ENCODE peak calls at places on chromosomes 13 and 19, in five cellular contexts. One of them, this sample, is unnamed.

GRCh38 chr13:107124129-107124718 is 556.3 kb upstream of the ARGLU1 start:
- DNase-seq in fibroblast of mammary gland: peak; percentile 4
- DNase-seq in cardiac fibroblast: peak; percentile 10
- DNase-seq in K562: no peak
- DNase-seq in cardiac muscle cell: peak; percentile 38
- DNase-seq in this sample: no peak

GRCh38 chr13:32125221-32125621 is 93.6 kb downstream of the FRY start:
- DNase-seq in fibroblast of mammary gland: peak; percentile 67
- DNase-seq in cardiac fibroblast: peak; percentile 68
- DNase-seq in K562: no peak
- DNase-seq in cardiac muscle cell: no peak
- DNase-seq in this sample: no peak

GRCh38 chr13:31908696-31909386 is 122.7 kb upstream of the FRY start:
- DNase-seq in fibroblast of mammary gland: no peak
- DNase-seq in cardiac fibroblast: no peak
- DNase-seq in K562: no peak
- DNase-seq in cardiac muscle cell: no peak
- DNase-seq in this sample: no peak

GRCh38 chr19:53595510-53595867 is 36.3 kb upstream of the DPRX start:
- DNase-seq in fibroblast of mammary gland: no peak
- DNase-seq in cardiac fibroblast: no peak
- DNase-seq in K562: no peak
- DNase-seq in cardiac muscle cell: no peak
- DNase-seq in this sample: no peak

GRCh38 chr19:2164020-2164988 is 571 bp downstream of the DOT1L start:
- DNase-seq in fibroblast of mammary gland: no peak
- DNase-seq in cardiac fibroblast: no peak
- DNase-seq in K562: no peak
- DNase-seq in cardiac muscle cell: peak; percentile 48
- DNase-seq in this sample: no peak

GRCh38 chr19:35303357-35303915 is 11.5 kb downstream of the MAG start:
- DNase-seq in fibroblast of mammary gland: no peak
- DNase-seq in cardiac fibroblast: no peak
- DNase-seq in K562: no peak
- DNase-seq in cardiac muscle cell: no peak
- DNase-seq in this sample: no peak

GRCh38 chr19:41351339-41352245 is 2.1 kb downstream of the TGFB1 start:
- DNase-seq in fibroblast of mammary gland: peak; percentile 58
- DNase-seq in cardiac fibroblast: peak; percentile 63
- DNase-seq in K562: peak; percentile 83
- DNase-seq in cardiac muscle cell: peak; percentile 48
- DNase-seq in this sample: peak; percentile 92

GRCh38 chr19:48332662-48333466 is 7.5 kb downstream of the EMP3 start:
- DNase-seq in fibroblast of mammary gland: peak; percentile 99
- DNase-seq in cardiac fibroblast: peak; percentile 98
- DNase-seq in K562: peak; percentile 92
- DNase-seq in cardiac muscle cell: peak; percentile 97
- DNase-seq in this sample: peak; percentile 85

GRCh38 chr19:46453661-46454060 is 17.7 kb downstream of the PNMA8A start:
- DNase-seq in fibroblast of mammary gland: no peak
- DNase-seq in cardiac fibroblast: no peak
- DNase-seq in K562: no peak
- DNase-seq in cardiac muscle cell: no peak
- DNase-seq in this sample: no peak

GRCh38 chr13:25372275-25373081 is 704 bp downstream of the ATP8A2 start:
- DNase-seq in fibroblast of mammary gland: no peak
- DNase-seq in cardiac fibroblast: no peak
- DNase-seq in K562: peak; percentile 63
- DNase-seq in cardiac muscle cell: peak; percentile 14
- DNase-seq in this sample: no peak

GRCh38 chr19:8069116-8069973 is 16.8 kb downstream of the CCL25 start:
- DNase-seq in fibroblast of mammary gland: peak; percentile 21
- DNase-seq in cardiac fibroblast: no peak
- DNase-seq in K562: peak; percentile 49
- DNase-seq in cardiac muscle cell: no peak
- DNase-seq in this sample: no peak

GRCh38 chr19:32830231-32831014 is 39.1 kb downstream of the SLC7A9 start:
- DNase-seq in fibroblast of mammary gland: peak; percentile 46
- DNase-seq in cardiac fibroblast: no peak
- DNase-seq in K562: no peak
- DNase-seq in cardiac muscle cell: no peak
- DNase-seq in this sample: no peak

GRCh38 chr13:43546821-43547220 is 240.0 kb downstream of the ENOX1 start:
- DNase-seq in fibroblast of mammary gland: no peak
- DNase-seq in cardiac fibroblast: no peak
- DNase-seq in K562: no peak
- DNase-seq in cardiac muscle cell: no peak
- DNase-seq in this sample: no peak

DNA sequence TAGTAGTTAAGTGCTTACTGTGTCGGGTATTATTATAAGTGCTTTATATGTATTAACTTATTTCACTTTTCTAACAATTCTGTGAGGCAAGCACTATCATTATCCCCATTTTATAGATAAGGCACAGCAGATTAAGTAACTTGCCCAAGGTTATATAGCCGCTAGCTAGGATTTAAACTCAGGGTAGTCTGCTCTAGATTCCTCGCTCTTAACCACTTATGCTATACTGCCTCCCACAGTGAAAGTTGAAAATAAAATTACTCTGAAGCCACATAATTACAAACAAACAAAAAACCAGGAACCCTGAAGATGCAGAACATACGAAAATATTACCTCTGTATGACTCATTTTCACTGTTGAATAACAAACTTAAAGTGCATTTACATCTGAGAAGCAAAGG is 3.9 kb downstream of the TEX30 start:
- DNase-seq in fibroblast of mammary gland: peak; percentile 31
- DNase-seq in cardiac fibroblast: peak; percentile 39
- DNase-seq in K562: no peak
- DNase-seq in cardiac muscle cell: no peak
- DNase-seq in this sample: no peak
- TF ChIP-seq CTCF in fibroblast of mammary gland: peak; percentile 9
- TF ChIP-seq CTCF in cardiac fibroblast: no peak
- TF ChIP-seq CTCF in K562: peak; percentile 2
- TF ChIP-seq CTCF in cardiac muscle cell: no peak
- TF ChIP-seq CTCF in this sample: no peak

GRCh38 chr19:49916839-49917733 is 11.9 kb upstream of the ATF5 start:
- DNase-seq in fibroblast of mammary gland: peak; percentile 19
- DNase-seq in cardiac fibroblast: no peak
- DNase-seq in K562: no peak
- DNase-seq in cardiac muscle cell: no peak
- DNase-seq in this sample: no peak
- TF ChIP-seq CTCF in fibroblast of mammary gland: no peak
- TF ChIP-seq CTCF in cardiac fibroblast: peak; percentile 3
- TF ChIP-seq CTCF in K562: peak; percentile 26
- TF ChIP-seq CTCF in cardiac muscle cell: no peak
- TF ChIP-seq CTCF in this sample: no peak

GRCh38 chr13:23608138-23608537 is 37.9 kb downstream of the TNFRSF19 start:
- DNase-seq in fibroblast of mammary gland: no peak
- DNase-seq in cardiac fibroblast: no peak
- DNase-seq in K562: no peak
- DNase-seq in cardiac muscle cell: no peak
- DNase-seq in this sample: no peak
- TF ChIP-seq CTCF in fibroblast of mammary gland: no peak
- TF ChIP-seq CTCF in cardiac fibroblast: no peak
- TF ChIP-seq CTCF in K562: no peak
- TF ChIP-seq CTCF in cardiac muscle cell: no peak
- TF ChIP-seq CTCF in this sample: no peak

DNA sequence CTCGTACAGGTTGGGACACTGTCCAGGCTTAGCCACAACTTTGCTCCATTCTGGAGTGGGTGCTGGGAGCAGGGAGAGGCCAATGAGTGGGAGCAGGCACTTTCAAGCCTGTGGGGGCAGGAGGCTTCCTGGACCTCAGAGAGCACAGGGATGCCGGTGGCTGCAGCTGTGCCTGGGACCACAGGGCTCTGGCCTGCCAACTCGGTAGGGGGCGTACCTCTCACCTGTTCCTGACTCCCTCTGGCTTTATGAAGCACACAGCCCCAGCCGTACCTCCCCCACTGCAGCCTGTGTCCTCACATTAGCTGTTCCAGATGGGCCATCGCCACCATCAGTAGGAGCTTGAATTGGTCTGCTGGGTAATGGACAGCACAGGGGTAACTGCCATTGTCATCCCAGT is 278.7 kb upstream of the KLHL1 start:
- DNase-seq in fibroblast of mammary gland: no peak
- DNase-seq in cardiac fibroblast: no peak
- DNase-seq in K562: no peak
- DNase-seq in cardiac muscle cell: no peak
- DNase-seq in this sample: no peak
- TF ChIP-seq CTCF in fibroblast of mammary gland: no peak
- TF ChIP-seq CTCF in cardiac fibroblast: no peak
- TF ChIP-seq CTCF in K562: no peak
- TF ChIP-seq CTCF in cardiac muscle cell: no peak
- TF ChIP-seq CTCF in this sample: no peak

GRCh38 chr13:38530492-38530891 is 156.4 kb upstream of the FREM2 start:
- DNase-seq in fibroblast of mammary gland: peak; percentile 25
- DNase-seq in cardiac fibroblast: peak; percentile 31
- DNase-seq in K562: no peak
- DNase-seq in cardiac muscle cell: peak; percentile 29
- DNase-seq in this sample: no peak
- TF ChIP-seq CTCF in fibroblast of mammary gland: peak; percentile 41
- TF ChIP-seq CTCF in cardiac fibroblast: peak; percentile 22
- TF ChIP-seq CTCF in K562: peak; percentile 16
- TF ChIP-seq CTCF in cardiac muscle cell: peak; percentile 40
- TF ChIP-seq CTCF in this sample: no peak

GRCh38 chr19:44308011-44308410 is 3.2 kb upstream of the ZNF235 start:
- DNase-seq in fibroblast of mammary gland: peak; percentile 42
- DNase-seq in cardiac fibroblast: no peak
- DNase-seq in K562: no peak
- DNase-seq in cardiac muscle cell: no peak
- DNase-seq in this sample: no peak
- TF ChIP-seq CTCF in fibroblast of mammary gland: no peak
- TF ChIP-seq CTCF in cardiac fibroblast: no peak
- TF ChIP-seq CTCF in K562: no peak
- TF ChIP-seq CTCF in cardiac muscle cell: no peak
- TF ChIP-seq CTCF in this sample: no peak

DNA sequence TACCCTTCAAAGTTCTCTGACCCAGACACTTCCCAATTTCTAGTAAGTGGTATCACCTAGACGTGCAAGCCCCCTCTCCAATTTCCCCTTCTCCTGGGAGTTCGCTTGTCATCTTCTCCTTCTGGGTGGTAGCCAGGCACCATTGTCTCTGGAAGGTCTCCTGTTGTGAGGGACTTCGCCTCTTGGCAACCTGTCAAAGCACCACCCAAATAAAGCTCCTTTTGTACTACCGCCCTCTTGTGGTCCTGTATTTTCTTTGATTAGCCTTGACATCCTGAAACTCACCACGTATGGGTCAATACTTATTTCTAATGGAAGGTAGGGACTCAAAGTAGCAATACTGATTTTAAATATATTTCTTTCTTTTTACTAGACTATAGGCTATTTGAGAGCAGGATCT is 8.2 kb downstream of the GPC5 start:
- DNase-seq in fibroblast of mammary gland: peak; percentile 54
- DNase-seq in cardiac fibroblast: peak; percentile 57
- DNase-seq in K562: peak; percentile 87
- DNase-seq in cardiac muscle cell: no peak
- DNase-seq in this sample: no peak
- TF ChIP-seq CTCF in fibroblast of mammary gland: peak; percentile 63
- TF ChIP-seq CTCF in cardiac fibroblast: peak; percentile 55
- TF ChIP-seq CTCF in K562: peak; percentile 98
- TF ChIP-seq CTCF in cardiac muscle cell: peak; percentile 70
- TF ChIP-seq CTCF in this sample: peak; percentile 14